ENCODE peak calls at places on chromosomes 5 and 9, in six cellular contexts. R is KG1, U is NB4, H is NCI-H1694 treated with DMSO at 0.1 percent for 48 hours, S is A549, M is HEK293T. A is an unnamed sample.
A peak's percentile ranks its signal among the peaks of the same experiment; 100 is the strongest.

GRCh38 chr5:174982381-174982780 is 258.0 kb downstream of the MSX2 start:
- DNase-seq in M (no peak), H (no peak), S (no peak), R (no peak), U (no peak), A (no peak)

GRCh38 chr5:172216345-172216744 is 22.4 kb downstream of the EFCAB9 start:
- DNase-seq in S (no peak), H (no peak), M (no peak), R (no peak), U (no peak), A (no peak)

GRCh38 chr9:72978724-72979123 is 25.9 kb upstream of the ALDH1A1 start:
- DNase-seq in H (no peak), U (no peak), M (no peak), S (peak; percentile 68), R (no peak), A (no peak)

GRCh38 chr9:23291001-23291400 is 535.0 kb downstream of the ELAVL2 start:
- DNase-seq in U (no peak), R (no peak), M (no peak), H (no peak), S (no peak), A (no peak)

GRCh38 chr5:25905646-25906045 is 1132.7 kb downstream of the CDH9 start:
- DNase-seq in S (no peak), R (no peak), U (no peak), M (no peak), H (no peak), A (no peak)

GRCh38 chr5:166784545-166785078 is 1506.8 kb upstream of the WWC1 start:
- DNase-seq in M (no peak), R (no peak), S (no peak), U (no peak), H (no peak), A (no peak)

GRCh38 chr5:134113908-134114875 is at the start of gene TCF7:
- DNase-seq in M (peak; percentile 91), H (peak; percentile 49), R (no peak), U (peak; percentile 73), S (peak; percentile 76), A (peak; percentile 93)

GRCh38 chr5:179306191-179307005 is 38.9 kb downstream of the ADAMTS2 start:
- DNase-seq in U (no peak), H (no peak), M (no peak), R (no peak), S (no peak), A (no peak)

GRCh38 chr9:29144476-29144875 is 1571.2 kb upstream of the C9orf72 start:
- DNase-seq in U (no peak), H (peak; percentile 4), S (no peak), R (no peak), M (no peak), A (no peak)

GRCh38 chr5:143170977-143171376 is 232.5 kb downstream of the NR3C1 start:
- DNase-seq in H (no peak), R (no peak), M (no peak), U (no peak), S (no peak), A (no peak)

GRCh38 chr5:127400524-127400923 is 109.9 kb downstream of the MEGF10 start:
- DNase-seq in U (peak; percentile 71), S (no peak), H (no peak), R (no peak), M (no peak), A (no peak)

GRCh38 chr5:120297621-120298020 is 166.5 kb upstream of the PRR16 start:
- DNase-seq in M (no peak), R (no peak), H (no peak), U (no peak), S (no peak), A (no peak)

GRCh38 chr9:107214915-107215314 is 68.2 kb upstream of the RAD23B start:
- DNase-seq in U (no peak), R (no peak), M (no peak), S (no peak), H (no peak), A (no peak)

GRCh38 chr9:71748280-71748743 is 20.0 kb downstream of the CEMIP2 start:
- DNase-seq in R (no peak), S (no peak), U (no peak), H (no peak), M (no peak), A (no peak)

GRCh38 chr9:112753725-112754124 is 3.2 kb downstream of the SNX30 start:
- DNase-seq in H (no peak), U (peak; percentile 61), R (no peak), M (no peak), S (no peak), A (no peak)

GRCh38 chr5:156819537-156819936 is 30.6 kb upstream of the PPP1R2B start:
- DNase-seq in R (no peak), M (no peak), U (no peak), H (no peak), S (no peak), A (no peak)

GRCh38 chr5:72347801-72348305 is 27.7 kb downstream of the PTCD2 start:
- DNase-seq in H (no peak), R (no peak), S (peak; percentile 86), U (no peak), M (no peak), A (no peak)

GRCh38 chr9:84731696-84732095 is 62.2 kb downstream of the NTRK2 start:
- DNase-seq in R (no peak), M (no peak), U (no peak), H (no peak), S (no peak), A (no peak)

GRCh38 chr5:112473989-112474388 is 54.9 kb upstream of the EPB41L4A start:
- DNase-seq in S (no peak), H (no peak), U (no peak), M (no peak), R (no peak), A (no peak)

GRCh38 chr9:111413996-111414395 is 70.2 kb downstream of the ECPAS start:
- DNase-seq in H (no peak), S (no peak), M (no peak), R (no peak), U (no peak), A (no peak)

GRCh38 chr5:65926893-65927292 is 518 bp downstream of the ERBIN start:
- DNase-seq in S (no peak), R (peak; percentile 25), U (peak; percentile 42), M (no peak), H (no peak), A (no peak)

GRCh38 chr9:114503009-114503408 is 2.3 kb downstream of the WHRN start:
- DNase-seq in R (no peak), M (no peak), H (no peak), S (no peak), U (no peak), A (no peak)

GRCh38 chr5:10632110-10632903 is 68.4 kb downstream of the ANKRD33B start:
- DNase-seq in M (no peak), H (no peak), R (no peak), S (no peak), U (peak; percentile 88), A (no peak)

GRCh38 chr5:143051244-143052058 is 281.3 kb downstream of the ARHGAP26 start:
- DNase-seq in H (peak; percentile 73), R (no peak), U (peak; percentile 92), M (peak; percentile 34), S (no peak), A (peak; percentile 18)

GRCh38 chr5:151002250-151002649 is 18.1 kb upstream of the GPX3 start:
- DNase-seq in U (peak; percentile 25), S (peak; percentile 24), H (peak; percentile 23), M (no peak), R (no peak), A (no peak)

GRCh38 chr5:144205141-144205551 is 34.5 kb downstream of the KCTD16 start:
- DNase-seq in U (no peak), M (peak; percentile 9), S (peak; percentile 34), R (no peak), H (no peak), A (no peak)

GRCh38 chr5:42518595-42519067 is 95.4 kb downstream of the GHR start:
- DNase-seq in S (no peak), M (no peak), U (no peak), R (no peak), H (no peak), A (no peak)

GRCh38 chr5:101517795-101518194 is 614.7 kb upstream of the ST8SIA4 start:
- DNase-seq in U (no peak), M (no peak), H (no peak), R (no peak), S (no peak), A (no peak)

GRCh38 chr9:126722922-126723806 is 81.7 kb upstream of the ZBTB43 start:
- DNase-seq in U (no peak), H (no peak), M (no peak), R (peak; percentile 27), S (no peak), A (no peak)

GRCh38 chr9:15837079-15837679 is 284.3 kb downstream of the CCDC171 start:
- DNase-seq in R (peak; percentile 57), U (peak; percentile 74), S (peak; percentile 69), H (peak; percentile 47), M (peak; percentile 33), A (peak; percentile 6)

GRCh38 chr9:20357207-20357503 is 265.1 kb downstream of the MLLT3 start:
- DNase-seq in M (no peak), H (no peak), S (no peak), R (no peak), U (no peak), A (no peak)

GRCh38 chr5:163409384-163409783 is 28.0 kb upstream of the CCNG1 start:
- DNase-seq in S (no peak), H (no peak), M (no peak), U (no peak), R (no peak), A (no peak)

GRCh38 chr5:21173526-21173925 is 1185.5 kb upstream of the CDH18 start:
- DNase-seq in R (no peak), S (no peak), U (no peak), M (no peak), H (no peak), A (no peak)

GRCh38 chr5:105670586-105670985 is 2000.2 kb downstream of the EFNA5 start:
- DNase-seq in R (no peak), U (no peak), S (peak; percentile 4), H (no peak), M (no peak), A (no peak)

GRCh38 chr9:78236511-78236950 is 656 bp downstream of the CEP78 start:
- DNase-seq in R (peak; percentile 66), S (peak; percentile 31), M (peak; percentile 41), U (no peak), H (peak; percentile 21), A (peak; percentile 40)

GRCh38 chr9:112200699-112201098 is 25.6 kb upstream of the SUSD1 start:
- DNase-seq in U (no peak), H (no peak), R (no peak), S (no peak), M (no peak), A (no peak)

GRCh38 chr5:169037478-169037877 is 263.5 kb downstream of the SLIT3 start:
- DNase-seq in S (no peak), U (no peak), H (no peak), M (peak; percentile 24), R (no peak), A (no peak)

GRCh38 chr5:115033861-115034260 is 135.8 kb downstream of the TRIM36 start:
- DNase-seq in M (peak; percentile 12), U (peak; percentile 67), S (peak; percentile 27), H (no peak), R (no peak), A (no peak)

GRCh38 chr5:107739661-107740060 is 68.9 kb upstream of the EFNA5 start:
- DNase-seq in S (peak; percentile 55), U (no peak), H (no peak), M (no peak), R (no peak), A (no peak)

A was measured in HuH-7.5.